ENCODE peak calls at places on chromosome 12, in seven cellular contexts. E, L, S, U, F, A and O are unnamed samples.
A peak's percentile ranks its signal among the peaks of the same experiment; 100 is the strongest.

GRCh38 chr12:124432376-124432775 is 135.0 kb downstream of the NCOR2 start:
- DNase-seq in E (no peak), L (no peak), S (peak; percentile 37), U (no peak), F (no peak), A (no peak), O (no peak)

GRCh38 chr12:68628698-68629097 is 18.0 kb downstream of the RAP1B start:
- DNase-seq in E (no peak), L (no peak), S (no peak), U (no peak), F (no peak), A (no peak), O (no peak)

GRCh38 chr12:8057839-8058238 is 8.3 kb downstream of the C3AR1 start:
- DNase-seq in E (no peak), L (peak; percentile 83), S (peak; percentile 72), U (peak; percentile 33), F (no peak), A (no peak), O (no peak)

GRCh38 chr12:92331383-92331782 is 185.7 kb upstream of the BTG1 start:
- DNase-seq in E (no peak), L (no peak), S (no peak), U (no peak), F (no peak), A (no peak), O (no peak)

GRCh38 chr12:20852649-20853048 is 42.1 kb downstream of the SLCO1B3 start:
- DNase-seq in E (no peak), L (no peak), S (no peak), U (no peak), F (no peak), A (no peak), O (no peak)

GRCh38 chr12:46256942-46257341 is 11.9 kb downstream of the SLC38A1 start:
- DNase-seq in E (no peak), L (no peak), S (no peak), U (no peak), F (no peak), A (no peak), O (no peak)

GRCh38 chr12:89636776-89637160 is 71.9 kb downstream of the ATP2B1 start:
- DNase-seq in E (no peak), L (peak; percentile 36), S (peak; percentile 10), U (peak; percentile 26), F (no peak), A (no peak), O (no peak)

GRCh38 chr12:56462565-56462964 is 5.8 kb upstream of the SPRYD4 start:
- DNase-seq in E (peak; percentile 60), L (no peak), S (no peak), U (no peak), F (no peak), A (no peak), O (no peak)

GRCh38 chr12:64752833-64753238 is 6.4 kb downstream of the GNS start:
- DNase-seq in E (no peak), L (no peak), S (no peak), U (no peak), F (no peak), A (no peak), O (no peak)

GRCh38 chr12:23533699-23534098 is 415.8 kb downstream of the SOX5 start:
- DNase-seq in E (no peak), L (no peak), S (no peak), U (no peak), F (no peak), A (no peak), O (no peak)

GRCh38 chr12:72432037-72432604 is 160.0 kb downstream of the TRHDE start:
- DNase-seq in E (no peak), L (no peak), S (no peak), U (no peak), F (no peak), A (no peak), O (no peak)